ENCODE peak calls at places on chromosomes 11 and 22, in five cellular contexts. One of them, this sample, is unnamed.

GRCh38 chr22:50705219-50705691 is 32.6 kb downstream of the SHANK3 start:
- DNase-seq in fibroblast of pulmonary artery: peak
- DNase-seq in AG04450: peak
- DNase-seq in Calu3: no peak
- DNase-seq in A172: no peak
- DNase-seq in this sample: no peak

GRCh38 chr11:132943737-132944556 is 588.4 kb downstream of the OPCML start:
- DNase-seq in fibroblast of pulmonary artery: no peak
- DNase-seq in AG04450: no peak
- DNase-seq in Calu3: no peak
- DNase-seq in A172: no peak
- DNase-seq in this sample: no peak

GRCh38 chr22:49202226-49202625 is 625.4 kb downstream of the BRD1 start:
- DNase-seq in fibroblast of pulmonary artery: no peak
- DNase-seq in AG04450: no peak
- DNase-seq in Calu3: no peak
- DNase-seq in A172: no peak
- DNase-seq in this sample: no peak

GRCh38 chr11:113114452-113115027 is 153.3 kb downstream of the NCAM1 start:
- DNase-seq in fibroblast of pulmonary artery: peak
- DNase-seq in AG04450: no peak
- DNase-seq in Calu3: peak
- DNase-seq in A172: peak
- DNase-seq in this sample: peak

GRCh38 chr11:70416881-70417280 is 18.6 kb downstream of the CTTN start:
- DNase-seq in fibroblast of pulmonary artery: no peak
- DNase-seq in AG04450: no peak
- DNase-seq in Calu3: no peak
- DNase-seq in A172: no peak
- DNase-seq in this sample: no peak

GRCh38 chr11:70482529-70482917 is 84.2 kb downstream of the CTTN start:
- DNase-seq in fibroblast of pulmonary artery: peak
- DNase-seq in AG04450: no peak
- DNase-seq in Calu3: no peak
- DNase-seq in A172: no peak
- DNase-seq in this sample: no peak

GRCh38 chr11:72589802-72590761 is 84.1 kb downstream of the PDE2A start:
- DNase-seq in fibroblast of pulmonary artery: peak
- DNase-seq in AG04450: no peak
- DNase-seq in Calu3: peak
- DNase-seq in A172: no peak
- DNase-seq in this sample: no peak

GRCh38 chr22:48378673-48379072 is 1449.0 kb downstream of the BRD1 start:
- DNase-seq in fibroblast of pulmonary artery: no peak
- DNase-seq in AG04450: no peak
- DNase-seq in Calu3: no peak
- DNase-seq in A172: no peak
- DNase-seq in this sample: no peak

GRCh38 chr22:27718186-27719032 is 83.1 kb downstream of the MN1 start:
- DNase-seq in fibroblast of pulmonary artery: peak
- DNase-seq in AG04450: peak
- DNase-seq in Calu3: peak
- DNase-seq in A172: peak
- DNase-seq in this sample: no peak

GRCh38 chr22:47340851-47341436 is 578.5 kb downstream of the TBC1D22A start:
- DNase-seq in fibroblast of pulmonary artery: peak
- DNase-seq in AG04450: no peak
- DNase-seq in Calu3: no peak
- DNase-seq in A172: peak
- DNase-seq in this sample: no peak

GRCh38 chr11:7576671-7577225 is 62.9 kb downstream of the PPFIBP2 start:
- DNase-seq in fibroblast of pulmonary artery: no peak
- DNase-seq in AG04450: no peak
- DNase-seq in Calu3: no peak
- DNase-seq in A172: no peak
- DNase-seq in this sample: no peak

GRCh38 chr11:12287374-12288211 is 89.8 kb upstream of the PARVA start:
- DNase-seq in fibroblast of pulmonary artery: peak
- DNase-seq in AG04450: peak
- DNase-seq in Calu3: peak
- DNase-seq in A172: peak
- DNase-seq in this sample: peak

GRCh38 chr11:60756307-60757032 is at the start of gene MS4A15:
- DNase-seq in fibroblast of pulmonary artery: peak
- DNase-seq in AG04450: no peak
- DNase-seq in Calu3: peak
- DNase-seq in A172: peak
- DNase-seq in this sample: peak

GRCh38 chr11:114928260-114928870 is 250.0 kb downstream of the NXPE2 start:
- DNase-seq in fibroblast of pulmonary artery: no peak
- DNase-seq in AG04450: no peak
- DNase-seq in Calu3: no peak
- DNase-seq in A172: no peak
- DNase-seq in this sample: no peak

GRCh38 chr11:69594481-69594880 is 46.5 kb upstream of the CCND1 start:
- DNase-seq in fibroblast of pulmonary artery: no peak
- DNase-seq in AG04450: no peak
- DNase-seq in Calu3: no peak
- DNase-seq in A172: no peak
- DNase-seq in this sample: no peak

GRCh38 chr11:128686745-128687177 is 7.1 kb upstream of the FLI1 start:
- DNase-seq in fibroblast of pulmonary artery: peak
- DNase-seq in AG04450: no peak
- DNase-seq in Calu3: no peak
- DNase-seq in A172: no peak
- DNase-seq in this sample: no peak

GRCh38 chr11:110587972-110588371 is 124.3 kb downstream of the ARHGAP20 start:
- DNase-seq in fibroblast of pulmonary artery: peak
- DNase-seq in AG04450: no peak
- DNase-seq in Calu3: no peak
- DNase-seq in A172: no peak
- DNase-seq in this sample: no peak

GRCh38 chr11:17906436-17906835 is 106.4 kb downstream of the SERGEF start:
- DNase-seq in fibroblast of pulmonary artery: no peak
- DNase-seq in AG04450: no peak
- DNase-seq in Calu3: peak
- DNase-seq in A172: peak
- DNase-seq in this sample: no peak

GRCh38 chr11:30610628-30611027 is 24.5 kb upstream of the MPPED2 start:
- DNase-seq in fibroblast of pulmonary artery: no peak
- DNase-seq in AG04450: no peak
- DNase-seq in Calu3: no peak
- DNase-seq in A172: no peak
- DNase-seq in this sample: no peak

GRCh38 chr22:31920306-31920705 is 24.0 kb upstream of the YWHAH start:
- DNase-seq in fibroblast of pulmonary artery: no peak
- DNase-seq in AG04450: no peak
- DNase-seq in Calu3: no peak
- DNase-seq in A172: no peak
- DNase-seq in this sample: no peak

GRCh38 chr11:36558511-36559413 is 9.0 kb upstream of the RAG1 start:
- DNase-seq in fibroblast of pulmonary artery: no peak
- DNase-seq in AG04450: no peak
- DNase-seq in Calu3: no peak
- DNase-seq in A172: no peak
- DNase-seq in this sample: no peak

GRCh38 chr11:105000797-105001196 is 22.2 kb downstream of the CASP5 start:
- DNase-seq in fibroblast of pulmonary artery: no peak
- DNase-seq in AG04450: no peak
- DNase-seq in Calu3: no peak
- DNase-seq in A172: no peak
- DNase-seq in this sample: peak

GRCh38 chr11:128289048-128289447 is 298.3 kb downstream of the ETS1 start:
- DNase-seq in fibroblast of pulmonary artery: no peak
- DNase-seq in AG04450: no peak
- DNase-seq in Calu3: no peak
- DNase-seq in A172: no peak
- DNase-seq in this sample: no peak

GRCh38 chr22:36753120-36753802 is 22.7 kb downstream of the IFT27 start:
- DNase-seq in fibroblast of pulmonary artery: no peak
- DNase-seq in AG04450: no peak
- DNase-seq in Calu3: no peak
- DNase-seq in A172: no peak
- DNase-seq in this sample: peak